ENCODE peak calls at places on chromosomes 1 and 21, in eight cellular contexts. One of them, this sample, is unnamed.

GRCh38 chr1:7389786-7390603 is 381.1 kb upstream of the VAMP3 start:
- DNase-seq in mesothelial cell of epicardium: no peak
- DNase-seq in HCEC 1CT: no peak
- DNase-seq in stimulated activated CD4-positive, alpha-beta T cell treated with anti-CD3 and anti-CD28 coated beads, Interleukin-2, amount 100 ng/mL, for 24 hours: no peak
- DNase-seq in HFFc6: no peak
- DNase-seq in GDM1: no peak
- DNase-seq in EL: no peak
- DNase-seq in hepatocyte: no peak
- DNase-seq in this sample: no peak

GRCh38 chr1:241401156-241401555 is 44.2 kb upstream of the RGS7 start:
- DNase-seq in hepatocyte: no peak
- DNase-seq in mesothelial cell of epicardium: no peak
- DNase-seq in stimulated activated CD4-positive, alpha-beta T cell treated with anti-CD3 and anti-CD28 coated beads, Interleukin-2, amount 100 ng/mL, for 24 hours: no peak
- DNase-seq in EL: no peak
- DNase-seq in GDM1: no peak
- DNase-seq in HCEC 1CT: no peak
- DNase-seq in HFFc6: no peak
- DNase-seq in this sample: no peak

GRCh38 chr1:233112184-233113008 is 162.0 kb downstream of the NTPCR start:
- DNase-seq in EL: peak
- DNase-seq in stimulated activated CD4-positive, alpha-beta T cell treated with anti-CD3 and anti-CD28 coated beads, Interleukin-2, amount 100 ng/mL, for 24 hours: no peak
- DNase-seq in mesothelial cell of epicardium: no peak
- DNase-seq in hepatocyte: no peak
- DNase-seq in HFFc6: no peak
- DNase-seq in HCEC 1CT: no peak
- DNase-seq in GDM1: no peak
- DNase-seq in this sample: no peak

GRCh38 chr1:247681288-247681897 is 1.9 kb upstream of the OR13G1 start:
- DNase-seq in HCEC 1CT: peak
- DNase-seq in mesothelial cell of epicardium: no peak
- DNase-seq in GDM1: peak
- DNase-seq in stimulated activated CD4-positive, alpha-beta T cell treated with anti-CD3 and anti-CD28 coated beads, Interleukin-2, amount 100 ng/mL, for 24 hours: peak
- DNase-seq in HFFc6: peak
- DNase-seq in EL: peak
- DNase-seq in hepatocyte: peak
- DNase-seq in this sample: no peak

GRCh38 chr1:66356605-66357004 is 177.3 kb upstream of the SGIP1 start:
- DNase-seq in HFFc6: no peak
- DNase-seq in HCEC 1CT: no peak
- DNase-seq in mesothelial cell of epicardium: no peak
- DNase-seq in stimulated activated CD4-positive, alpha-beta T cell treated with anti-CD3 and anti-CD28 coated beads, Interleukin-2, amount 100 ng/mL, for 24 hours: no peak
- DNase-seq in hepatocyte: no peak
- DNase-seq in EL: no peak
- DNase-seq in GDM1: no peak
- DNase-seq in this sample: no peak

GRCh38 chr1:59272507-59272906 is 24.4 kb upstream of the FGGY start:
- DNase-seq in hepatocyte: no peak
- DNase-seq in GDM1: no peak
- DNase-seq in mesothelial cell of epicardium: no peak
- DNase-seq in HCEC 1CT: peak
- DNase-seq in EL: peak
- DNase-seq in HFFc6: no peak
- DNase-seq in stimulated activated CD4-positive, alpha-beta T cell treated with anti-CD3 and anti-CD28 coated beads, Interleukin-2, amount 100 ng/mL, for 24 hours: no peak
- DNase-seq in this sample: no peak

GRCh38 chr1:201504179-201504631 is 2.7 kb downstream of the CSRP1 start:
- DNase-seq in GDM1: no peak
- DNase-seq in HFFc6: no peak
- DNase-seq in hepatocyte: no peak
- DNase-seq in mesothelial cell of epicardium: no peak
- DNase-seq in HCEC 1CT: peak
- DNase-seq in EL: peak
- DNase-seq in stimulated activated CD4-positive, alpha-beta T cell treated with anti-CD3 and anti-CD28 coated beads, Interleukin-2, amount 100 ng/mL, for 24 hours: no peak
- DNase-seq in this sample: no peak

GRCh38 chr21:42026072-42026415 is 15.9 kb upstream of the ZBTB21 start:
- DNase-seq in HCEC 1CT: no peak
- DNase-seq in EL: no peak
- DNase-seq in GDM1: no peak
- DNase-seq in HFFc6: no peak
- DNase-seq in hepatocyte: no peak
- DNase-seq in mesothelial cell of epicardium: no peak
- DNase-seq in stimulated activated CD4-positive, alpha-beta T cell treated with anti-CD3 and anti-CD28 coated beads, Interleukin-2, amount 100 ng/mL, for 24 hours: no peak
- DNase-seq in this sample: no peak

GRCh38 chr1:85839459-85839858 is 131.2 kb upstream of the ZNHIT6 start:
- DNase-seq in hepatocyte: no peak
- DNase-seq in HCEC 1CT: no peak
- DNase-seq in stimulated activated CD4-positive, alpha-beta T cell treated with anti-CD3 and anti-CD28 coated beads, Interleukin-2, amount 100 ng/mL, for 24 hours: no peak
- DNase-seq in HFFc6: no peak
- DNase-seq in EL: no peak
- DNase-seq in mesothelial cell of epicardium: no peak
- DNase-seq in GDM1: no peak
- DNase-seq in this sample: no peak

GRCh38 chr1:8047112-8047511 is 21.0 kb upstream of the ERRFI1 start:
- DNase-seq in HCEC 1CT: peak
- DNase-seq in mesothelial cell of epicardium: no peak
- DNase-seq in HFFc6: no peak
- DNase-seq in stimulated activated CD4-positive, alpha-beta T cell treated with anti-CD3 and anti-CD28 coated beads, Interleukin-2, amount 100 ng/mL, for 24 hours: no peak
- DNase-seq in GDM1: no peak
- DNase-seq in EL: peak
- DNase-seq in hepatocyte: no peak
- DNase-seq in this sample: no peak

GRCh38 chr1:23791434-23792047 is 596 bp downstream of the LYPLA2 start:
- DNase-seq in stimulated activated CD4-positive, alpha-beta T cell treated with anti-CD3 and anti-CD28 coated beads, Interleukin-2, amount 100 ng/mL, for 24 hours: peak
- DNase-seq in HFFc6: no peak
- DNase-seq in hepatocyte: peak
- DNase-seq in mesothelial cell of epicardium: no peak
- DNase-seq in HCEC 1CT: no peak
- DNase-seq in EL: peak
- DNase-seq in GDM1: no peak
- DNase-seq in this sample: no peak

GRCh38 chr1:55559802-55560201 is 344.6 kb upstream of the USP24 start:
- DNase-seq in hepatocyte: no peak
- DNase-seq in HFFc6: no peak
- DNase-seq in stimulated activated CD4-positive, alpha-beta T cell treated with anti-CD3 and anti-CD28 coated beads, Interleukin-2, amount 100 ng/mL, for 24 hours: no peak
- DNase-seq in GDM1: no peak
- DNase-seq in mesothelial cell of epicardium: no peak
- DNase-seq in HCEC 1CT: no peak
- DNase-seq in EL: no peak
- DNase-seq in this sample: no peak

GRCh38 chr1:209106237-209106741 is 477.2 kb upstream of the CAMK1G start:
- DNase-seq in GDM1: no peak
- DNase-seq in HCEC 1CT: no peak
- DNase-seq in EL: peak
- DNase-seq in stimulated activated CD4-positive, alpha-beta T cell treated with anti-CD3 and anti-CD28 coated beads, Interleukin-2, amount 100 ng/mL, for 24 hours: no peak
- DNase-seq in HFFc6: peak
- DNase-seq in mesothelial cell of epicardium: no peak
- DNase-seq in hepatocyte: peak
- DNase-seq in this sample: no peak

GRCh38 chr1:53638641-53639035 is 100.3 kb downstream of the GLIS1 start:
- DNase-seq in HFFc6: no peak
- DNase-seq in HCEC 1CT: no peak
- DNase-seq in hepatocyte: no peak
- DNase-seq in EL: no peak
- DNase-seq in stimulated activated CD4-positive, alpha-beta T cell treated with anti-CD3 and anti-CD28 coated beads, Interleukin-2, amount 100 ng/mL, for 24 hours: no peak
- DNase-seq in mesothelial cell of epicardium: peak
- DNase-seq in GDM1: no peak
- DNase-seq in this sample: no peak

GRCh38 chr1:210237981-210238380 is 5.4 kb downstream of the SERTAD4 start:
- DNase-seq in stimulated activated CD4-positive, alpha-beta T cell treated with anti-CD3 and anti-CD28 coated beads, Interleukin-2, amount 100 ng/mL, for 24 hours: no peak
- DNase-seq in GDM1: no peak
- DNase-seq in EL: no peak
- DNase-seq in HCEC 1CT: no peak
- DNase-seq in mesothelial cell of epicardium: no peak
- DNase-seq in HFFc6: no peak
- DNase-seq in hepatocyte: no peak
- DNase-seq in this sample: no peak

GRCh38 chr21:45811136-45811535 is 167.6 kb downstream of the PCBP3 start:
- DNase-seq in HFFc6: no peak
- DNase-seq in mesothelial cell of epicardium: no peak
- DNase-seq in GDM1: no peak
- DNase-seq in stimulated activated CD4-positive, alpha-beta T cell treated with anti-CD3 and anti-CD28 coated beads, Interleukin-2, amount 100 ng/mL, for 24 hours: no peak
- DNase-seq in hepatocyte: no peak
- DNase-seq in EL: no peak
- DNase-seq in HCEC 1CT: no peak
- DNase-seq in this sample: no peak

GRCh38 chr1:18166341-18166740 is 58.7 kb downstream of the IGSF21 start:
- DNase-seq in HFFc6: no peak
- DNase-seq in mesothelial cell of epicardium: no peak
- DNase-seq in HCEC 1CT: no peak
- DNase-seq in EL: no peak
- DNase-seq in stimulated activated CD4-positive, alpha-beta T cell treated with anti-CD3 and anti-CD28 coated beads, Interleukin-2, amount 100 ng/mL, for 24 hours: no peak
- DNase-seq in hepatocyte: no peak
- DNase-seq in GDM1: no peak
- DNase-seq in this sample: no peak

GRCh38 chr1:232398823-232399222 is 231.1 kb downstream of the SIPA1L2 start:
- DNase-seq in HFFc6: no peak
- DNase-seq in EL: no peak
- DNase-seq in mesothelial cell of epicardium: no peak
- DNase-seq in hepatocyte: no peak
- DNase-seq in HCEC 1CT: no peak
- DNase-seq in stimulated activated CD4-positive, alpha-beta T cell treated with anti-CD3 and anti-CD28 coated beads, Interleukin-2, amount 100 ng/mL, for 24 hours: no peak
- DNase-seq in GDM1: no peak
- DNase-seq in this sample: no peak